ENCODE peak calls at places on chromosomes 16 and 17, in eight cellular contexts. One of them, this sample, is unnamed.

GRCh38 chr17:40485851-40486512 is 15.4 kb downstream of the TNS4 start:
- DNase-seq in GM12878: no peak
- DNase-seq in tibial artery: peak; percentile 78
- DNase-seq in dorsolateral prefrontal cortex: no peak
- DNase-seq in GM23248: peak; percentile 98
- DNase-seq in upper lobe of right lung: no peak
- DNase-seq in stomach: no peak
- DNase-seq in CD4-positive, CD25-positive, alpha-beta regulatory T cell: no peak
- DNase-seq in this sample: no peak

GRCh38 chr17:75917443-75918111 is 12.9 kb upstream of the MRPL38 start:
- DNase-seq in stomach: no peak
- DNase-seq in CD4-positive, CD25-positive, alpha-beta regulatory T cell: no peak
- DNase-seq in GM12878: no peak
- DNase-seq in GM23248: no peak
- DNase-seq in upper lobe of right lung: no peak
- DNase-seq in dorsolateral prefrontal cortex: no peak
- DNase-seq in tibial artery: no peak
- DNase-seq in this sample: no peak

GRCh38 chr17:81481011-81481799 is 31.4 kb downstream of the ACTG1 start:
- DNase-seq in tibial artery: peak; percentile 84
- DNase-seq in stomach: peak; percentile 78
- DNase-seq in GM12878: no peak
- DNase-seq in CD4-positive, CD25-positive, alpha-beta regulatory T cell: peak; percentile 51
- DNase-seq in upper lobe of right lung: peak; percentile 83
- DNase-seq in GM23248: peak; percentile 75
- DNase-seq in dorsolateral prefrontal cortex: peak; percentile 77
- DNase-seq in this sample: peak; percentile 68

GRCh38 chr17:39593371-39593770 is 14.3 kb downstream of the NEUROD2 start:
- DNase-seq in stomach: no peak
- DNase-seq in tibial artery: no peak
- DNase-seq in GM12878: no peak
- DNase-seq in upper lobe of right lung: no peak
- DNase-seq in GM23248: no peak
- DNase-seq in CD4-positive, CD25-positive, alpha-beta regulatory T cell: no peak
- DNase-seq in dorsolateral prefrontal cortex: no peak
- DNase-seq in this sample: no peak

GRCh38 chr17:60887607-60888028 is 210.0 kb downstream of the BCAS3 start:
- DNase-seq in stomach: no peak
- DNase-seq in dorsolateral prefrontal cortex: no peak
- DNase-seq in GM23248: no peak
- DNase-seq in CD4-positive, CD25-positive, alpha-beta regulatory T cell: no peak
- DNase-seq in GM12878: no peak
- DNase-seq in upper lobe of right lung: no peak
- DNase-seq in tibial artery: no peak
- DNase-seq in this sample: no peak

GRCh38 chr17:65914784-65915342 is 277.1 kb downstream of the CEP112 start:
- DNase-seq in tibial artery: no peak
- DNase-seq in upper lobe of right lung: no peak
- DNase-seq in stomach: no peak
- DNase-seq in GM12878: peak; percentile 81
- DNase-seq in CD4-positive, CD25-positive, alpha-beta regulatory T cell: no peak
- DNase-seq in dorsolateral prefrontal cortex: no peak
- DNase-seq in GM23248: no peak
- DNase-seq in this sample: no peak

GRCh38 chr17:50028207-50029120 is 27.4 kb upstream of the ITGA3 start:
- DNase-seq in tibial artery: peak; percentile 87
- DNase-seq in stomach: no peak
- DNase-seq in dorsolateral prefrontal cortex: no peak
- DNase-seq in GM12878: no peak
- DNase-seq in GM23248: peak; percentile 70
- DNase-seq in CD4-positive, CD25-positive, alpha-beta regulatory T cell: no peak
- DNase-seq in upper lobe of right lung: peak; percentile 79
- DNase-seq in this sample: no peak

GRCh38 chr16:2512920-2513404 is 790 bp upstream of the ATP6V0C start:
- DNase-seq in CD4-positive, CD25-positive, alpha-beta regulatory T cell: no peak
- DNase-seq in stomach: no peak
- DNase-seq in dorsolateral prefrontal cortex: no peak
- DNase-seq in GM12878: no peak
- DNase-seq in GM23248: no peak
- DNase-seq in tibial artery: no peak
- DNase-seq in upper lobe of right lung: peak; percentile 69
- DNase-seq in this sample: peak; percentile 22

GRCh38 chr17:77379065-77379428 is 238.3 kb downstream of the SEC14L1 start:
- DNase-seq in GM23248: no peak
- DNase-seq in tibial artery: no peak
- DNase-seq in dorsolateral prefrontal cortex: no peak
- DNase-seq in GM12878: no peak
- DNase-seq in stomach: no peak
- DNase-seq in upper lobe of right lung: no peak
- DNase-seq in CD4-positive, CD25-positive, alpha-beta regulatory T cell: no peak
- DNase-seq in this sample: no peak

GRCh38 chr17:77380411-77381184 is 239.8 kb downstream of the SEC14L1 start:
- DNase-seq in dorsolateral prefrontal cortex: no peak
- DNase-seq in CD4-positive, CD25-positive, alpha-beta regulatory T cell: no peak
- DNase-seq in GM23248: no peak
- DNase-seq in stomach: no peak
- DNase-seq in upper lobe of right lung: no peak
- DNase-seq in tibial artery: no peak
- DNase-seq in GM12878: no peak
- DNase-seq in this sample: no peak

GRCh38 chr17:77381185-77381700 is 240.5 kb downstream of the SEC14L1 start:
- DNase-seq in upper lobe of right lung: no peak
- DNase-seq in dorsolateral prefrontal cortex: no peak
- DNase-seq in CD4-positive, CD25-positive, alpha-beta regulatory T cell: no peak
- DNase-seq in GM12878: no peak
- DNase-seq in tibial artery: no peak
- DNase-seq in stomach: no peak
- DNase-seq in GM23248: no peak
- DNase-seq in this sample: no peak

GRCh38 chr17:77378318-77379064 is 237.7 kb downstream of the SEC14L1 start:
- DNase-seq in tibial artery: no peak
- DNase-seq in CD4-positive, CD25-positive, alpha-beta regulatory T cell: no peak
- DNase-seq in stomach: no peak
- DNase-seq in dorsolateral prefrontal cortex: no peak
- DNase-seq in GM23248: no peak
- DNase-seq in upper lobe of right lung: no peak
- DNase-seq in GM12878: no peak
- DNase-seq in this sample: no peak

DNA sequence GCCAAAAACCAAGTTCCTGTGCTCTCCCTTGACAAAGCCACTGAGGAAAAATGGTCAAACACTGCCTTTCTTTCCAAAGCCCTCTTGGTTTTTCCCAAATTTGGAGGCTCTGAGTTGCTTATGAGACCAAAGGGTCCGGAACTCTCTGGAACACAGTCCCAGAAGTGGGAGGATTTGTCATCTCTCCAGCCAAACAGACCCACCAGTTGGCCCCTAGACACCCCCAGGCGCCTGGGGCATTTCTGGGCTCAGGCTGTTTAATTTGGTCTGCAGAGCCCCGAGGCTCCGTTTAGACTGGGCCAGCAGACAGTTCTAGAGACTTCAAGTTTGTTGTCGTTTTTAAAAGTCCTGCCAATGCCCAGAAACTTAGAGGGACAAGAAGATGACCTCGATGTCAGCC is 239.1 kb downstream of the SEC14L1 start:
- DNase-seq in upper lobe of right lung: no peak
- DNase-seq in dorsolateral prefrontal cortex: no peak
- DNase-seq in CD4-positive, CD25-positive, alpha-beta regulatory T cell: no peak
- DNase-seq in GM23248: no peak
- DNase-seq in tibial artery: peak; percentile 75
- DNase-seq in GM12878: no peak
- DNase-seq in stomach: no peak
- DNase-seq in this sample: no peak
- H3K27ac ChIP-seq in upper lobe of right lung: peak overlapping the region; percentile 17
- H3K27ac ChIP-seq in dorsolateral prefrontal cortex: peak overlapping the region; percentile 48
- H3K27ac ChIP-seq in CD4-positive, CD25-positive, alpha-beta regulatory T cell: no peak overlapping the region
- H3K27ac ChIP-seq in GM23248: peak overlapping the region; percentile 1
- H3K27ac ChIP-seq in tibial artery: peak overlapping the region; percentile 88
- H3K27ac ChIP-seq in GM12878: no peak overlapping the region
- H3K27ac ChIP-seq in stomach: peak overlapping the region; percentile 93
- H3K27ac ChIP-seq in this sample: no peak overlapping the region

GRCh38 chr17:67994827-67995567 is 1.3 kb downstream of the C17orf58 start:
- DNase-seq in GM12878: no peak
- DNase-seq in tibial artery: no peak
- DNase-seq in CD4-positive, CD25-positive, alpha-beta regulatory T cell: no peak
- DNase-seq in upper lobe of right lung: no peak
- DNase-seq in dorsolateral prefrontal cortex: no peak
- DNase-seq in GM23248: peak; percentile 92
- DNase-seq in stomach: peak; percentile 25
- DNase-seq in this sample: no peak

GRCh38 chr17:67992541-67993152 is 3.6 kb downstream of the C17orf58 start:
- DNase-seq in tibial artery: no peak
- DNase-seq in GM12878: no peak
- DNase-seq in upper lobe of right lung: no peak
- DNase-seq in CD4-positive, CD25-positive, alpha-beta regulatory T cell: no peak
- DNase-seq in dorsolateral prefrontal cortex: no peak
- DNase-seq in GM23248: peak; percentile 8
- DNase-seq in stomach: no peak
- DNase-seq in this sample: no peak

GRCh38 chr17:67993998-67994361 is 2.3 kb downstream of the C17orf58 start:
- DNase-seq in GM12878: no peak
- DNase-seq in stomach: no peak
- DNase-seq in dorsolateral prefrontal cortex: no peak
- DNase-seq in CD4-positive, CD25-positive, alpha-beta regulatory T cell: no peak
- DNase-seq in tibial artery: no peak
- DNase-seq in upper lobe of right lung: no peak
- DNase-seq in GM23248: peak; percentile 43
- DNase-seq in this sample: no peak

GRCh38 chr17:67995568-67996191 is 589 bp downstream of the C17orf58 start:
- DNase-seq in GM23248: peak; percentile 53
- DNase-seq in dorsolateral prefrontal cortex: peak; percentile 51
- DNase-seq in upper lobe of right lung: no peak
- DNase-seq in GM12878: no peak
- DNase-seq in stomach: peak; percentile 28
- DNase-seq in CD4-positive, CD25-positive, alpha-beta regulatory T cell: no peak
- DNase-seq in tibial artery: no peak
- DNase-seq in this sample: peak; percentile 14

DNA sequence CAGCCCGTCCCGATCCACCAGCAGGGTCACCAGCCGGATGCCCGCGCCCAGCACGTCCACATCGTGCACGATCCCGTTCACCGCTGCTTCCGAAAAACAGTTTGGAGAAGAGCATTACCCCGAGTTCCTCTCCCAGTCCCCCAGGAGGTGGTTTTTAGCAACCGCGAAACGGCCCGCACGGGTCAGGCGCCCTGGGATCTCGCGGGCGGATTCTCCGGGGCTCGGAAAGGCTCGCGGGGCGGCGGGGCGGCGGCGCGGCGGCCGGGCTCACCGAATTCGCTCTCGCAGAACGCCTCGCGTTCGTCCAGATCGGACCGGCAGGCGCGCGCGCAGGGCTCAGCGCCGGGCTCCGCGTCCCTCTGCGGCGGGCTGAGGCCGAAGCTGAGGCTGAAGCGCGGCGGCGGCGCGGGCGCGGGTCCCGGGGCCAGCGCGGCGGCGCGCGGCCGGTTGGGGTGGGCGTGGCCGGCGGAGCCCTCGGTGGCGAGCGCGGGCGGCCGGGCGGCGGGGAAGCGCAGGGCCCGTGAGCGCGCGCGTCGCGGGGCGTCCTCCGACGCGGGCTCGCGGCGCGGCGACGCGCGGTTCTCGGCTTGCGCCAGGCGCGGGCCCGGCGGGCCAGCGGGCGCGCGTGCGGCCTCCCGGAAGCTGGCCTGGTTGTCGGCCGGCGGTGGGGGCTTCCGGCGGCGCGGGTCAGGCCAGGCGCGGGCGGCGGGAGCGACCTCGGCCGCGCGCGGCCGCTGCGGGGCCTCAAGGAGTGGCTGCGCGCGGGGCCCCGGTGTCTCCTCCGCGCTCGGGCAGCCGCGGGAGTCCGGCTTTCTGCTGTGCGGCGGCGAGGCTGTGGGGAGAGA is 2.9 kb downstream of the C17orf58 start:
- DNase-seq in GM12878: no peak
- DNase-seq in dorsolateral prefrontal cortex: peak; percentile 76
- DNase-seq in stomach: peak; percentile 87
- DNase-seq in tibial artery: peak; percentile 91
- DNase-seq in GM23248: peak; percentile 93
- DNase-seq in CD4-positive, CD25-positive, alpha-beta regulatory T cell: peak; percentile 54
- DNase-seq in upper lobe of right lung: peak; percentile 94
- DNase-seq in this sample: peak; percentile 61
- H3K27ac ChIP-seq in GM12878: peak overlapping the region; percentile 62
- H3K27ac ChIP-seq in dorsolateral prefrontal cortex: peak overlapping the region; percentile 98
- H3K27ac ChIP-seq in stomach: peak overlapping the region; percentile 98
- H3K27ac ChIP-seq in tibial artery: peak overlapping the region; percentile 98
- H3K27ac ChIP-seq in GM23248: peak overlapping the region; percentile 83
- H3K27ac ChIP-seq in CD4-positive, CD25-positive, alpha-beta regulatory T cell: peak overlapping the region; percentile 51
- H3K27ac ChIP-seq in upper lobe of right lung: peak overlapping the region; percentile 90
- H3K27ac ChIP-seq in this sample: peak overlapping the region; percentile 42

DNA sequence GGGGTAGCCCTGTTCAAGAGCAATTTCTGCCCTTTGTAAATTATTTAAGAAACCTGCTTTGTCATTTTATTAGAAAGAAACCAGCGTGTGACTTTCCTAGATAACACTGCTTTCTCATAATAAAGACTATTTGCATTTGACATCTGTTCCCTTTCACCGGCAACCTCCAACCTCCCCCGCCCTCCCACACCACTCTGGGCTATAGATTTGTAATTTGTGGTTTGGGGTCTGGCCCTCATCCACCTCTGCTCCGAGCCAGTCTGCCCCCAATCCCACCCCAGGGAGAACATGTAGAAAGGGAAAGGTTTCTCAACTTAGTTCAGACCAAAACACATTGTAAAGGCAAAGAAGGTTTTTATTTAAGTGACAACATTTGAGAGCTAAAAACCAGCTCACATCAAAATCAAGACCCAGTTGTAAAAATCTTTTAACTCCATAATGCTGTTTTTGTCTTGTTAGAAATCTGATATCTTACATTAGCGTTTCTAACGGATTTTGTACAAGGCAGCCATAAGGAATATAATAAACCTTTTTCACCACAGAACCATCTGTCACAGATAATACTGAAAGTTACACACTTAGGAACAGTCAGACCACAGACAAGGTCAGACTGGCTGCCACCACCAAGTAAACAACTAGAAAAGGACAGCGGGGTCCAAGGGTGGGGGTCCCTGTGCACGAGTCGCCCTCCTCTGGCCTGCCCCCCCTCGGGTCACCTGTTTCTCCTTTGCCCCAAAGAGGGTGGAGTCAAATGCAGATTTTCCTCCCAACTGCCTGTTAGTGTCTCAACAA is 6.9 kb downstream of the PIMREG start:
- DNase-seq in tibial artery: no peak
- DNase-seq in stomach: no peak
- DNase-seq in dorsolateral prefrontal cortex: no peak
- DNase-seq in GM12878: no peak
- DNase-seq in GM23248: no peak
- DNase-seq in upper lobe of right lung: no peak
- DNase-seq in CD4-positive, CD25-positive, alpha-beta regulatory T cell: no peak
- DNase-seq in this sample: no peak
- H3K27ac ChIP-seq in tibial artery: no peak overlapping the region
- H3K27ac ChIP-seq in stomach: no peak overlapping the region
- H3K27ac ChIP-seq in dorsolateral prefrontal cortex: no peak overlapping the region
- H3K27ac ChIP-seq in GM12878: peak overlapping the region; percentile 11
- H3K27ac ChIP-seq in GM23248: no peak overlapping the region
- H3K27ac ChIP-seq in upper lobe of right lung: no peak overlapping the region
- H3K27ac ChIP-seq in CD4-positive, CD25-positive, alpha-beta regulatory T cell: no peak overlapping the region
- H3K27ac ChIP-seq in this sample: no peak overlapping the region

GRCh38 chr16:12061336-12062055 is 85.0 kb downstream of the SNX29 start:
- DNase-seq in upper lobe of right lung: peak; percentile 66
- DNase-seq in GM23248: peak; percentile 50
- DNase-seq in dorsolateral prefrontal cortex: no peak
- DNase-seq in GM12878: no peak
- DNase-seq in tibial artery: no peak
- DNase-seq in CD4-positive, CD25-positive, alpha-beta regulatory T cell: no peak
- DNase-seq in stomach: no peak
- DNase-seq in this sample: no peak

GRCh38 chr16:12062343-12063003 is 85.9 kb downstream of the SNX29 start:
- DNase-seq in dorsolateral prefrontal cortex: no peak
- DNase-seq in GM12878: no peak
- DNase-seq in stomach: peak; percentile 54
- DNase-seq in GM23248: peak; percentile 99
- DNase-seq in tibial artery: peak; percentile 94
- DNase-seq in CD4-positive, CD25-positive, alpha-beta regulatory T cell: no peak
- DNase-seq in upper lobe of right lung: peak; percentile 90
- DNase-seq in this sample: no peak

GRCh38 chr16:12064291-12064690 is 87.8 kb downstream of the SNX29 start:
- DNase-seq in upper lobe of right lung: no peak
- DNase-seq in GM12878: no peak
- DNase-seq in stomach: no peak
- DNase-seq in GM23248: no peak
- DNase-seq in tibial artery: no peak
- DNase-seq in dorsolateral prefrontal cortex: no peak
- DNase-seq in CD4-positive, CD25-positive, alpha-beta regulatory T cell: no peak
- DNase-seq in this sample: no peak

GRCh38 chr16:12063435-12063834 is 86.9 kb downstream of the SNX29 start:
- DNase-seq in tibial artery: no peak
- DNase-seq in dorsolateral prefrontal cortex: peak; percentile 4
- DNase-seq in GM23248: no peak
- DNase-seq in upper lobe of right lung: peak; percentile 37
- DNase-seq in GM12878: no peak
- DNase-seq in stomach: no peak
- DNase-seq in CD4-positive, CD25-positive, alpha-beta regulatory T cell: no peak
- DNase-seq in this sample: no peak

GRCh38 chr16:12063004-12063395 is 86.5 kb downstream of the SNX29 start:
- DNase-seq in GM12878: no peak
- DNase-seq in upper lobe of right lung: peak; percentile 62
- DNase-seq in tibial artery: no peak
- DNase-seq in GM23248: no peak
- DNase-seq in dorsolateral prefrontal cortex: peak; percentile 11
- DNase-seq in CD4-positive, CD25-positive, alpha-beta regulatory T cell: no peak
- DNase-seq in stomach: no peak
- DNase-seq in this sample: no peak
- H3K27ac ChIP-seq in GM12878: no peak overlapping the region
- H3K27ac ChIP-seq in upper lobe of right lung: peak overlapping the region; percentile 68
- H3K27ac ChIP-seq in tibial artery: peak overlapping the region; percentile 72
- H3K27ac ChIP-seq in GM23248: peak overlapping the region; percentile 86
- H3K27ac ChIP-seq in dorsolateral prefrontal cortex: peak overlapping the region; percentile 22
- H3K27ac ChIP-seq in CD4-positive, CD25-positive, alpha-beta regulatory T cell: no peak overlapping the region
- H3K27ac ChIP-seq in stomach: peak overlapping the region; percentile 56
- H3K27ac ChIP-seq in this sample: no peak overlapping the region